ENCODE peak calls at places on chromosomes 12 and 14, in ten cellular contexts. One of them, this sample, is unnamed.

GRCh38 chr12:92277795-92278194 is 132.1 kb upstream of the BTG1 start:
- DNase-seq in AG04450: no peak
- DNase-seq in Peyer's patch: no peak
- DNase-seq in GM12878: no peak
- DNase-seq in DND-41: no peak
- DNase-seq in fibroblast of lung: no peak
- DNase-seq in HCT116: no peak
- DNase-seq in psoas muscle: no peak
- DNase-seq in uterus: no peak
- DNase-seq in IMR-90: no peak
- DNase-seq in this sample: no peak

GRCh38 chr14:92484132-92484823 is 29.3 kb upstream of the RIN3 start:
- DNase-seq in AG04450: no peak
- DNase-seq in Peyer's patch: no peak
- DNase-seq in GM12878: no peak
- DNase-seq in DND-41: no peak
- DNase-seq in fibroblast of lung: no peak
- DNase-seq in HCT116: no peak
- DNase-seq in psoas muscle: no peak
- DNase-seq in uterus: no peak
- DNase-seq in IMR-90: no peak
- DNase-seq in this sample: no peak

GRCh38 chr14:22221508-22221907 is 367.5 kb downstream of the DAD1 start:
- DNase-seq in AG04450: no peak
- DNase-seq in Peyer's patch: no peak
- DNase-seq in GM12878: no peak
- DNase-seq in DND-41: no peak
- DNase-seq in fibroblast of lung: peak; percentile 23
- DNase-seq in HCT116: peak; percentile 12
- DNase-seq in psoas muscle: no peak
- DNase-seq in uterus: no peak
- DNase-seq in IMR-90: peak; percentile 49
- DNase-seq in this sample: no peak

GRCh38 chr12:111045941-111046340 is 125.6 kb upstream of the MYL2 start:
- DNase-seq in AG04450: no peak
- DNase-seq in Peyer's patch: no peak
- DNase-seq in GM12878: no peak
- DNase-seq in DND-41: no peak
- DNase-seq in fibroblast of lung: no peak
- DNase-seq in HCT116: no peak
- DNase-seq in psoas muscle: no peak
- DNase-seq in uterus: no peak
- DNase-seq in IMR-90: no peak
- DNase-seq in this sample: no peak

GRCh38 chr12:113151655-113152054 is 2.1 kb downstream of the CFAP73 start:
- DNase-seq in AG04450: no peak
- DNase-seq in Peyer's patch: no peak
- DNase-seq in GM12878: no peak
- DNase-seq in DND-41: no peak
- DNase-seq in fibroblast of lung: no peak
- DNase-seq in HCT116: no peak
- DNase-seq in psoas muscle: no peak
- DNase-seq in uterus: no peak
- DNase-seq in IMR-90: no peak
- DNase-seq in this sample: no peak

GRCh38 chr12:28622416-28622815 is 432.2 kb downstream of the CCDC91 start:
- DNase-seq in AG04450: peak; percentile 26
- DNase-seq in Peyer's patch: no peak
- DNase-seq in GM12878: no peak
- DNase-seq in DND-41: no peak
- DNase-seq in fibroblast of lung: peak; percentile 68
- DNase-seq in HCT116: no peak
- DNase-seq in psoas muscle: no peak
- DNase-seq in uterus: no peak
- DNase-seq in IMR-90: peak; percentile 80
- DNase-seq in this sample: no peak

GRCh38 chr12:12806784-12807516 is 6.2 kb upstream of the DDX47 start:
- DNase-seq in AG04450: no peak
- DNase-seq in Peyer's patch: no peak
- DNase-seq in GM12878: no peak
- DNase-seq in DND-41: no peak
- DNase-seq in fibroblast of lung: no peak
- DNase-seq in HCT116: no peak
- DNase-seq in psoas muscle: no peak
- DNase-seq in uterus: no peak
- DNase-seq in IMR-90: no peak
- DNase-seq in this sample: no peak

GRCh38 chr14:105092912-105093425 is 27.7 kb upstream of the GPR132 start:
- DNase-seq in AG04450: no peak
- DNase-seq in Peyer's patch: peak; percentile 69
- DNase-seq in GM12878: no peak
- DNase-seq in DND-41: peak; percentile 78
- DNase-seq in fibroblast of lung: peak; percentile 70
- DNase-seq in HCT116: no peak
- DNase-seq in psoas muscle: no peak
- DNase-seq in uterus: peak; percentile 61
- DNase-seq in IMR-90: peak; percentile 58
- DNase-seq in this sample: peak; percentile 79

GRCh38 chr14:73762375-73762822 is 48.2 kb upstream of the PNMA1 start:
- DNase-seq in AG04450: no peak
- DNase-seq in Peyer's patch: peak; percentile 71
- DNase-seq in GM12878: peak; percentile 79
- DNase-seq in DND-41: no peak
- DNase-seq in fibroblast of lung: no peak
- DNase-seq in HCT116: no peak
- DNase-seq in psoas muscle: no peak
- DNase-seq in uterus: no peak
- DNase-seq in IMR-90: no peak
- DNase-seq in this sample: no peak

GRCh38 chr12:14207946-14208612 is 157.4 kb upstream of the ATF7IP start:
- DNase-seq in AG04450: no peak
- DNase-seq in Peyer's patch: no peak
- DNase-seq in GM12878: no peak
- DNase-seq in DND-41: no peak
- DNase-seq in fibroblast of lung: no peak
- DNase-seq in HCT116: peak; percentile 55
- DNase-seq in psoas muscle: no peak
- DNase-seq in uterus: no peak
- DNase-seq in IMR-90: no peak
- DNase-seq in this sample: no peak

GRCh38 chr14:81519200-81519998 is 14.3 kb downstream of the SEL1L start:
- DNase-seq in AG04450: no peak
- DNase-seq in Peyer's patch: no peak
- DNase-seq in GM12878: peak; percentile 31
- DNase-seq in DND-41: peak; percentile 17
- DNase-seq in fibroblast of lung: no peak
- DNase-seq in HCT116: no peak
- DNase-seq in psoas muscle: no peak
- DNase-seq in uterus: no peak
- DNase-seq in IMR-90: no peak
- DNase-seq in this sample: no peak

GRCh38 chr14:104791425-104791824 is 4.1 kb downstream of the AKT1 start:
- DNase-seq in AG04450: no peak
- DNase-seq in Peyer's patch: no peak
- DNase-seq in GM12878: no peak
- DNase-seq in DND-41: no peak
- DNase-seq in fibroblast of lung: no peak
- DNase-seq in HCT116: no peak
- DNase-seq in psoas muscle: no peak
- DNase-seq in uterus: no peak
- DNase-seq in IMR-90: no peak
- DNase-seq in this sample: no peak

GRCh38 chr12:41409628-41410027 is 221.5 kb downstream of the PDZRN4 start:
- DNase-seq in AG04450: no peak
- DNase-seq in Peyer's patch: no peak
- DNase-seq in GM12878: no peak
- DNase-seq in DND-41: no peak
- DNase-seq in fibroblast of lung: no peak
- DNase-seq in HCT116: no peak
- DNase-seq in psoas muscle: no peak
- DNase-seq in uterus: no peak
- DNase-seq in IMR-90: no peak
- DNase-seq in this sample: no peak

GRCh38 chr12:89593233-89593632 is 67.4 kb upstream of the POC1B start:
- DNase-seq in AG04450: no peak
- DNase-seq in Peyer's patch: no peak
- DNase-seq in GM12878: no peak
- DNase-seq in DND-41: no peak
- DNase-seq in fibroblast of lung: no peak
- DNase-seq in HCT116: no peak
- DNase-seq in psoas muscle: no peak
- DNase-seq in uterus: no peak
- DNase-seq in IMR-90: no peak
- DNase-seq in this sample: no peak

GRCh38 chr12:5458229-5459050 is 26.5 kb downstream of the NTF3 start:
- DNase-seq in AG04450: no peak
- DNase-seq in Peyer's patch: no peak
- DNase-seq in GM12878: no peak
- DNase-seq in DND-41: no peak
- DNase-seq in fibroblast of lung: no peak
- DNase-seq in HCT116: no peak
- DNase-seq in psoas muscle: no peak
- DNase-seq in uterus: no peak
- DNase-seq in IMR-90: no peak
- DNase-seq in this sample: no peak

GRCh38 chr14:34113051-34113511 is 162.2 kb upstream of the EGLN3 start:
- DNase-seq in AG04450: no peak
- DNase-seq in Peyer's patch: no peak
- DNase-seq in GM12878: no peak
- DNase-seq in DND-41: no peak
- DNase-seq in fibroblast of lung: peak; percentile 84
- DNase-seq in HCT116: no peak
- DNase-seq in psoas muscle: no peak
- DNase-seq in uterus: no peak
- DNase-seq in IMR-90: peak; percentile 31
- DNase-seq in this sample: no peak

GRCh38 chr12:122862872-122863701 is 27.8 kb downstream of the HIP1R start:
- DNase-seq in AG04450: no peak
- DNase-seq in Peyer's patch: no peak
- DNase-seq in GM12878: no peak
- DNase-seq in DND-41: no peak
- DNase-seq in fibroblast of lung: no peak
- DNase-seq in HCT116: no peak
- DNase-seq in psoas muscle: peak; percentile 59
- DNase-seq in uterus: no peak
- DNase-seq in IMR-90: no peak
- DNase-seq in this sample: no peak

GRCh38 chr14:86088156-86088555 is 558.2 kb downstream of the FLRT2 start:
- DNase-seq in AG04450: no peak
- DNase-seq in Peyer's patch: no peak
- DNase-seq in GM12878: no peak
- DNase-seq in DND-41: no peak
- DNase-seq in fibroblast of lung: no peak
- DNase-seq in HCT116: no peak
- DNase-seq in psoas muscle: no peak
- DNase-seq in uterus: no peak
- DNase-seq in IMR-90: no peak
- DNase-seq in this sample: no peak

DNA sequence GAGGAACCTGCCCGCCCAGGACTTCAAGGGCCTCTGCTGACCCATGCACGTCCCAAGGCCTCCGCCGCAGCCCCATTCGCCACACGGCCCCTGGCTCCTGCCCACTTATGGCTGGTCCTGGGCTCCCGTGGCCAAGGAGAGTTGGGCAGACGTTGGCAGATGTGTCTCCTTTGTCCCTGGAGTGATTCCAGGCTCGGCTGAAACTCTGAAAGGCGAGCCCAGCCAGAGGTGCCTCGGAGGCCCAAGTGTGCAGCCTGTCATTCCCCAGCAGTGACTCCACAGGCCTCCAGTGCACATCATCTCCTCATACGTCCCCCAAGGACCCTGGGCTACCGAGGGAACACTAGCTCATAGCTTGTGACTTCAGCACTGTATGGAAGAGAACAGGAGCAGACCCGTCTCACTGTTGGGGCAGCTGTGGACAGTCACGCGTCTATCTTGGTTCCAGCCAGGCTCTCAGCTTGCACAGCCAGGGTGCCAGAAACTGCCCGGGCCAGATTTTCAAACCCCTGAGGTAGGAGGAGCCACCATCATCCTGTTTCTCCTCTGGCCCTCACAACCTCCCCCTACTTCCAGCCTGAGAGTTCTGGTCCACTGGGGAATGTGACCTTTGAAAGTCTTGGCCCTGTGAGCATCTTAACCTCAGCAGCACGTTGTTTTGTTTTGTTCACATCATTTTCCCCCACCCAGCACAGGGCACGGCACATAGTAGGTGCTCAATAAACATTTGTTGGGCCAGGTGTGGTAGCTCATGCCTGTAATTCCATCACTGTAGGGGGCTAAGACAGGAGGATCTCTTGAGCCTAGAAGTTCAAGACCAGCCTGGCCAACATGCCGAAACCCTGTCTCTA is 50.2 kb downstream of the PSMA6 start:
- DNase-seq in AG04450: no peak
- DNase-seq in Peyer's patch: no peak
- DNase-seq in GM12878: no peak
- DNase-seq in DND-41: no peak
- DNase-seq in fibroblast of lung: peak; percentile 43
- DNase-seq in HCT116: no peak
- DNase-seq in psoas muscle: peak; percentile 92
- DNase-seq in uterus: peak; percentile 60
- DNase-seq in IMR-90: peak; percentile 62
- DNase-seq in this sample: peak; percentile 96
- TF ChIP-seq CTCF in AG04450: no peak
- TF ChIP-seq CTCF in Peyer's patch: no peak
- TF ChIP-seq CTCF in GM12878: no peak
- TF ChIP-seq CTCF in DND-41: no peak
- TF ChIP-seq CTCF in fibroblast of lung: no peak
- TF ChIP-seq CTCF in HCT116: no peak
- TF ChIP-seq CTCF in psoas muscle: no peak
- TF ChIP-seq CTCF in uterus: no peak
- TF ChIP-seq CTCF in IMR-90: no peak
- TF ChIP-seq CTCF in this sample: no peak

GRCh38 chr14:39180553-39180952 is 5.5 kb downstream of the PNN start:
- DNase-seq in AG04450: no peak
- DNase-seq in Peyer's patch: no peak
- DNase-seq in GM12878: no peak
- DNase-seq in DND-41: no peak
- DNase-seq in fibroblast of lung: no peak
- DNase-seq in HCT116: no peak
- DNase-seq in psoas muscle: no peak
- DNase-seq in uterus: no peak
- DNase-seq in IMR-90: no peak
- DNase-seq in this sample: no peak
- H3K27ac ChIP-seq in AG04450: no peak overlapping the region
- H3K27ac ChIP-seq in Peyer's patch: no peak overlapping the region
- H3K27ac ChIP-seq in GM12878: no peak overlapping the region
- H3K27ac ChIP-seq in DND-41: no peak overlapping the region
- H3K27ac ChIP-seq in fibroblast of lung: no peak overlapping the region
- H3K27ac ChIP-seq in HCT116: peak overlapping the region; percentile 10
- H3K27ac ChIP-seq in psoas muscle: no peak overlapping the region
- H3K27ac ChIP-seq in uterus: no peak overlapping the region
- H3K27ac ChIP-seq in IMR-90: no peak overlapping the region
- H3K27ac ChIP-seq in this sample: no peak overlapping the region

GRCh38 chr14:31457665-31458659 is 656 bp upstream of the DTD2 start:
- DNase-seq in AG04450: no peak
- DNase-seq in Peyer's patch: no peak
- DNase-seq in GM12878: no peak
- DNase-seq in DND-41: no peak
- DNase-seq in fibroblast of lung: peak; percentile 8
- DNase-seq in HCT116: no peak
- DNase-seq in psoas muscle: no peak
- DNase-seq in uterus: no peak
- DNase-seq in IMR-90: no peak
- DNase-seq in this sample: no peak
- H3K4me3 ChIP-seq in AG04450: peak overlapping the region; percentile 86
- H3K4me3 ChIP-seq in Peyer's patch: peak overlapping the region; percentile 69
- H3K4me3 ChIP-seq in GM12878: peak overlapping the region; percentile 57
- H3K4me3 ChIP-seq in DND-41: peak overlapping the region; percentile 68
- H3K4me3 ChIP-seq in fibroblast of lung: peak overlapping the region; percentile 84
- H3K4me3 ChIP-seq in HCT116: peak overlapping the region; percentile 88
- H3K4me3 ChIP-seq in psoas muscle: peak overlapping the region; percentile 90
- H3K4me3 ChIP-seq in uterus: peak overlapping the region; percentile 73
- H3K4me3 ChIP-seq in IMR-90: no peak overlapping the region
- H3K4me3 ChIP-seq in this sample: peak overlapping the region; percentile 80

GRCh38 chr12:109475993-109476806 is 900 bp downstream of the KCTD10 start:
- DNase-seq in AG04450: no peak
- DNase-seq in Peyer's patch: no peak
- DNase-seq in GM12878: no peak
- DNase-seq in DND-41: peak; percentile 18
- DNase-seq in fibroblast of lung: peak; percentile 26
- DNase-seq in HCT116: no peak
- DNase-seq in psoas muscle: no peak
- DNase-seq in uterus: no peak
- DNase-seq in IMR-90: no peak
- DNase-seq in this sample: no peak
- TF ChIP-seq CTCF in AG04450: no peak
- TF ChIP-seq CTCF in Peyer's patch: no peak
- TF ChIP-seq CTCF in GM12878: no peak
- TF ChIP-seq CTCF in DND-41: no peak
- TF ChIP-seq CTCF in fibroblast of lung: no peak
- TF ChIP-seq CTCF in HCT116: no peak
- TF ChIP-seq CTCF in psoas muscle: no peak
- TF ChIP-seq CTCF in uterus: no peak
- TF ChIP-seq CTCF in IMR-90: no peak
- TF ChIP-seq CTCF in this sample: no peak

This sample was measured in coronary artery.